ENCODE peak calls at places on chromosomes 1 and 21, in six cellular contexts. One of them, this sample, is unnamed.

GRCh38 chr1:78250201-78250600 is 204.4 kb downstream of the GIPC2 start:
- DNase-seq in transverse colon: no peak
- DNase-seq in Peyer's patch: no peak
- DNase-seq in GM10248: no peak
- DNase-seq in AG10803: peak; percentile 30
- DNase-seq in pancreas: no peak
- DNase-seq in this sample: no peak

GRCh38 chr1:2495546-2495945 is 19.5 kb downstream of the PLCH2 start:
- DNase-seq in Peyer's patch: no peak
- DNase-seq in transverse colon: no peak
- DNase-seq in AG10803: no peak
- DNase-seq in GM10248: no peak
- DNase-seq in pancreas: no peak
- DNase-seq in this sample: no peak

GRCh38 chr1:211101481-211101880 is 32.5 kb downstream of the KCNH1 start:
- DNase-seq in pancreas: no peak
- DNase-seq in AG10803: no peak
- DNase-seq in Peyer's patch: no peak
- DNase-seq in transverse colon: no peak
- DNase-seq in GM10248: no peak
- DNase-seq in this sample: no peak

GRCh38 chr1:161017756-161018630 is 3.0 kb downstream of the F11R start:
- DNase-seq in AG10803: no peak
- DNase-seq in Peyer's patch: no peak
- DNase-seq in GM10248: no peak
- DNase-seq in pancreas: no peak
- DNase-seq in transverse colon: no peak
- DNase-seq in this sample: no peak

GRCh38 chr21:28776251-28776650 is 216.4 kb downstream of the LTN1 start:
- DNase-seq in pancreas: no peak
- DNase-seq in GM10248: no peak
- DNase-seq in Peyer's patch: no peak
- DNase-seq in transverse colon: no peak
- DNase-seq in AG10803: peak; percentile 65
- DNase-seq in this sample: no peak

GRCh38 chr1:96722161-96722908 is 751 bp downstream of the PTBP2 start:
- DNase-seq in GM10248: no peak
- DNase-seq in transverse colon: peak; percentile 62
- DNase-seq in pancreas: peak; percentile 77
- DNase-seq in Peyer's patch: peak; percentile 75
- DNase-seq in AG10803: peak; percentile 81
- DNase-seq in this sample: no peak

GRCh38 chr1:205444931-205445652 is 10.8 kb downstream of the BLACAT1 start:
- DNase-seq in pancreas: no peak
- DNase-seq in GM10248: no peak
- DNase-seq in Peyer's patch: no peak
- DNase-seq in AG10803: peak; percentile 9
- DNase-seq in transverse colon: peak; percentile 35
- DNase-seq in this sample: no peak

GRCh38 chr1:39776400-39776713 is 5.2 kb upstream of the OXCT2 start:
- DNase-seq in GM10248: peak; percentile 52
- DNase-seq in AG10803: no peak
- DNase-seq in pancreas: peak; percentile 56
- DNase-seq in transverse colon: peak; percentile 57
- DNase-seq in Peyer's patch: no peak
- DNase-seq in this sample: peak; percentile 22

GRCh38 chr1:3440711-3441389 is 13.6 kb upstream of the ARHGEF16 start:
- DNase-seq in AG10803: no peak
- DNase-seq in GM10248: no peak
- DNase-seq in transverse colon: no peak
- DNase-seq in Peyer's patch: peak; percentile 23
- DNase-seq in pancreas: peak; percentile 24
- DNase-seq in this sample: no peak

GRCh38 chr1:67918067-67918466 is 84.8 kb upstream of the GNG12 start:
- DNase-seq in AG10803: no peak
- DNase-seq in transverse colon: no peak
- DNase-seq in GM10248: no peak
- DNase-seq in pancreas: no peak
- DNase-seq in Peyer's patch: no peak
- DNase-seq in this sample: no peak

GRCh38 chr1:227607336-227607898 is 44.1 kb downstream of the ZNF678 start:
- DNase-seq in GM10248: no peak
- DNase-seq in transverse colon: no peak
- DNase-seq in Peyer's patch: no peak
- DNase-seq in AG10803: no peak
- DNase-seq in pancreas: no peak
- DNase-seq in this sample: no peak

GRCh38 chr1:203367051-203367450 is 16.1 kb upstream of the FMOD start:
- DNase-seq in AG10803: no peak
- DNase-seq in transverse colon: no peak
- DNase-seq in pancreas: no peak
- DNase-seq in Peyer's patch: no peak
- DNase-seq in GM10248: no peak
- DNase-seq in this sample: no peak

GRCh38 chr1:29503441-29503840 is 267.1 kb downstream of the PTPRU start:
- DNase-seq in GM10248: no peak
- DNase-seq in transverse colon: no peak
- DNase-seq in Peyer's patch: no peak
- DNase-seq in pancreas: no peak
- DNase-seq in AG10803: no peak
- DNase-seq in this sample: no peak

GRCh38 chr1:43309626-43310025 is 8.8 kb downstream of the TIE1 start:
- DNase-seq in pancreas: no peak
- DNase-seq in Peyer's patch: no peak
- DNase-seq in transverse colon: no peak
- DNase-seq in GM10248: no peak
- DNase-seq in AG10803: no peak
- DNase-seq in this sample: no peak

GRCh38 chr1:236657398-236657797 is 28.9 kb upstream of the ACTN2 start:
- DNase-seq in GM10248: no peak
- DNase-seq in AG10803: no peak
- DNase-seq in transverse colon: no peak
- DNase-seq in pancreas: no peak
- DNase-seq in Peyer's patch: no peak
- DNase-seq in this sample: no peak

GRCh38 chr1:113057006-113057405 is 16.0 kb upstream of the LRIG2 start:
- DNase-seq in AG10803: no peak
- DNase-seq in Peyer's patch: no peak
- DNase-seq in pancreas: no peak
- DNase-seq in GM10248: no peak
- DNase-seq in transverse colon: peak; percentile 21
- DNase-seq in this sample: no peak

GRCh38 chr1:21653744-21654100 is 15.4 kb downstream of the RAP1GAP start:
- DNase-seq in GM10248: no peak
- DNase-seq in AG10803: no peak
- DNase-seq in transverse colon: no peak
- DNase-seq in Peyer's patch: no peak
- DNase-seq in pancreas: no peak
- DNase-seq in this sample: no peak

GRCh38 chr1:9280015-9280860 is 12.5 kb upstream of the SPSB1 start:
- DNase-seq in AG10803: peak; percentile 95
- DNase-seq in GM10248: peak; percentile 59
- DNase-seq in pancreas: no peak
- DNase-seq in transverse colon: peak; percentile 74
- DNase-seq in Peyer's patch: peak; percentile 66
- DNase-seq in this sample: peak; percentile 65

GRCh38 chr1:205069371-205070125 is 14.7 kb downstream of the TMEM81 start:
- DNase-seq in AG10803: no peak
- DNase-seq in GM10248: no peak
- DNase-seq in pancreas: no peak
- DNase-seq in Peyer's patch: no peak
- DNase-seq in transverse colon: no peak
- DNase-seq in this sample: no peak

GRCh38 chr1:184524248-184524647 is 137.4 kb downstream of the C1orf21 start:
- DNase-seq in GM10248: no peak
- DNase-seq in pancreas: no peak
- DNase-seq in Peyer's patch: no peak
- DNase-seq in transverse colon: no peak
- DNase-seq in AG10803: peak; percentile 39
- DNase-seq in this sample: no peak

GRCh38 chr1:211479624-211480023 is 12.3 kb downstream of the RD3 start:
- DNase-seq in GM10248: no peak
- DNase-seq in pancreas: no peak
- DNase-seq in Peyer's patch: no peak
- DNase-seq in transverse colon: no peak
- DNase-seq in AG10803: no peak
- DNase-seq in this sample: no peak

GRCh38 chr1:175514309-175515001 is 228.9 kb downstream of the TNR start:
- DNase-seq in Peyer's patch: no peak
- DNase-seq in transverse colon: no peak
- DNase-seq in GM10248: no peak
- DNase-seq in pancreas: no peak
- DNase-seq in AG10803: peak; percentile 8
- DNase-seq in this sample: no peak

GRCh38 chr1:109482796-109483638 is 688 bp upstream of the ATXN7L2 start:
- DNase-seq in transverse colon: no peak
- DNase-seq in AG10803: no peak
- DNase-seq in GM10248: no peak
- DNase-seq in pancreas: peak; percentile 81
- DNase-seq in Peyer's patch: no peak
- DNase-seq in this sample: peak; percentile 45

GRCh38 chr1:98914547-98914946 is 90.1 kb downstream of the PLPPR5 start:
- DNase-seq in transverse colon: no peak
- DNase-seq in Peyer's patch: no peak
- DNase-seq in AG10803: no peak
- DNase-seq in pancreas: no peak
- DNase-seq in GM10248: no peak
- DNase-seq in this sample: no peak

GRCh38 chr1:111756124-111756513 is 418 bp downstream of the DDX20 start:
- DNase-seq in Peyer's patch: no peak
- DNase-seq in pancreas: no peak
- DNase-seq in AG10803: no peak
- DNase-seq in GM10248: no peak
- DNase-seq in transverse colon: no peak
- DNase-seq in this sample: no peak

GRCh38 chr1:169486281-169486904 is 649 bp upstream of the SLC19A2 start:
- DNase-seq in AG10803: peak; percentile 54
- DNase-seq in Peyer's patch: no peak
- DNase-seq in pancreas: no peak
- DNase-seq in GM10248: no peak
- DNase-seq in transverse colon: no peak
- DNase-seq in this sample: no peak

GRCh38 chr1:165143437-165144065 is 213.0 kb downstream of the LMX1A start:
- DNase-seq in Peyer's patch: no peak
- DNase-seq in AG10803: no peak
- DNase-seq in pancreas: no peak
- DNase-seq in GM10248: peak; percentile 21
- DNase-seq in transverse colon: peak; percentile 35
- DNase-seq in this sample: no peak

DNA sequence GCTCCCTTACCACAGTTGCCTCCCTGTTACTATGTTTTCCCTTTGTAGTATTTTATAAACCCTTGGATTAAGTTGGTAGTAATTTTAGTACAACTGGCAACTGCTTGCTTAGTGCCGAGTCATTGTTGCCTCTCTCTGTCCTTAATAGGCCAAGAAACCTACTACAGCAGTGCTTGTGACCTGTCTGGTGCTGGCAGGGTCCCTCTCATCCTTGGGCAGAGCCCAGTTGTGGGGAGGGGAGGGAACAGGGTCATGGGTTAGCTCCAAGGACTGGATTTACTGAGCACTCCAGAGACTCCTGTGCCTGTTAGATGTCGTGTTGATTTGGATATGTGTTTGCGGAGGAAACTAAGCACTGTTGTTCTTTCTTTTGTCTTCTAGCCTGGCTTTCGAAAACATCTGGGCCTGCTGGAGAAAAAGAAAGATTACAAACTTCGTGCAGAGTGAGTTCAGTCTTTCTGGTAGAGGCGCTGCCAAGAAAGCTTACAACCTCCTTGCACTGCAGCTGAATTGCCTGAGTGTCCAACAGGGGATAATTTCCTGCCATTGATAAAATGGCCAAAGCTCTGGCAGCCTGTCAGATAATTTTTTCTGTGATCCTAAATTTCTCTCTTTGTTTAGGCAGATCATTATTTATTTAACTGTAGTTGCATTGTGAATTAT is 3.6 kb downstream of the UTP11 start:
- DNase-seq in Peyer's patch: no peak
- DNase-seq in AG10803: no peak
- DNase-seq in transverse colon: no peak
- DNase-seq in GM10248: no peak
- DNase-seq in pancreas: no peak
- DNase-seq in this sample: no peak
- TF ChIP-seq CTCF in Peyer's patch: no peak
- TF ChIP-seq CTCF in AG10803: no peak
- TF ChIP-seq CTCF in transverse colon: no peak
- TF ChIP-seq CTCF in GM10248: no peak
- TF ChIP-seq CTCF in pancreas: no peak
- TF ChIP-seq CTCF in this sample: no peak

GRCh38 chr1:202237052-202237451 is 43.5 kb downstream of the LGR6 start:
- DNase-seq in Peyer's patch: no peak
- DNase-seq in pancreas: no peak
- DNase-seq in GM10248: peak; percentile 60
- DNase-seq in AG10803: peak; percentile 8
- DNase-seq in transverse colon: peak; percentile 36
- DNase-seq in this sample: no peak
- TF ChIP-seq CTCF in Peyer's patch: peak; percentile 40
- TF ChIP-seq CTCF in pancreas: no peak
- TF ChIP-seq CTCF in GM10248: peak; percentile 46
- TF ChIP-seq CTCF in AG10803: peak; percentile 52
- TF ChIP-seq CTCF in transverse colon: peak; percentile 44
- TF ChIP-seq CTCF in this sample: no peak

DNA sequence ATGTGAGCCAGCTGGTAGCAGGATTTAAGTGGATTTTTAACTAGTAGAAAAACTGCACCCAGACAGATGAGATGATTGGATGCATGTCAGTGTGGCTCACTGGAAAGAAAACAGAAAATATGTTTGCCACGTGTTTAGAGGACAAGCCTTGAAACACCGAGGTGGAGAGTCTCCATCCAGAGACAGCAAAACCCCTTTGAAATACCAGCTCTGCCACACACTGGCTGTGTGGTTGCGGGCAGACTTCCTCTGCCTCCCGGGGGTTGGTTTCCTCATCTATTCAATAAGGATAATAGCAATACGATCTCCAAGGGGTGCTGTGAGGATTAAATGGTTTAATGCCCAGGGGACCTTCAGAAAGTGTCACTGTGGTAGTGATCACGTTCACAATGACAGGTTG is 67.2 kb upstream of the PARP1 start:
- DNase-seq in Peyer's patch: no peak
- DNase-seq in transverse colon: no peak
- DNase-seq in GM10248: no peak
- DNase-seq in pancreas: no peak
- DNase-seq in AG10803: no peak
- DNase-seq in this sample: no peak
- TF ChIP-seq CTCF in Peyer's patch: no peak
- TF ChIP-seq CTCF in transverse colon: no peak
- TF ChIP-seq CTCF in GM10248: no peak
- TF ChIP-seq CTCF in pancreas: no peak
- TF ChIP-seq CTCF in AG10803: no peak
- TF ChIP-seq CTCF in this sample: no peak

DNA sequence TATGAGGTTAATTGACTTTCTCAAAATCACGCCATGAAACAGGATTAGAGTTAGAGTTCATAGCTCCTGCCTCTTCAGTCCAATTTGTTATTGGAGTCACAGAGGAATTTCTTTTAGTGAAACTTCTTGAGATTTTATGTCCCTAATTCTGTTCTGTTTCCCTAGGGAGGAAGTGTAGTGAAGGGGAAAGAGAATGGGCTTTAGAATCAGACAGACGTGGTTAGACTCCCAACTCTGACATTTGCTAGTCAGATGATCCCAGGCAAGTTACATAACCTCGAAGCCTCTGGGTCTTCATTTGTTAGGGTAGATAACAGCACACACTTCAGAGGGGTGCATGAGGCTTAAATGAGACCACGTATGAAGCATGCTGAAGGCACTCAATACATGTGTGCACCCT is 83.9 kb downstream of the ASTN1 start:
- DNase-seq in pancreas: no peak
- DNase-seq in AG10803: no peak
- DNase-seq in GM10248: no peak
- DNase-seq in transverse colon: no peak
- DNase-seq in Peyer's patch: no peak
- DNase-seq in this sample: no peak
- TF ChIP-seq CTCF in pancreas: no peak
- TF ChIP-seq CTCF in AG10803: no peak
- TF ChIP-seq CTCF in GM10248: no peak
- TF ChIP-seq CTCF in transverse colon: no peak
- TF ChIP-seq CTCF in Peyer's patch: no peak
- TF ChIP-seq CTCF in this sample: no peak